ENCODE peak calls at places on chromosomes 5 and 9, in ten cellular contexts. One of them, this sample, is unnamed.

GRCh38 chr9:116219686-116220085 is 66.1 kb downstream of the PAPPA start:
- DNase-seq in HepG2: no peak
- DNase-seq in A549: no peak
- DNase-seq in NB4: no peak
- DNase-seq in GM12891: no peak
- DNase-seq in lower leg skin: no peak
- DNase-seq in body of pancreas: peak
- DNase-seq in HCT116: no peak
- DNase-seq in transverse colon: no peak
- DNase-seq in sigmoid colon: no peak
- DNase-seq in this sample: peak

GRCh38 chr5:119275146-119275872 is 80.5 kb upstream of the TNFAIP8 start:
- DNase-seq in HepG2: no peak
- DNase-seq in A549: no peak
- DNase-seq in NB4: peak
- DNase-seq in GM12891: no peak
- DNase-seq in lower leg skin: no peak
- DNase-seq in body of pancreas: no peak
- DNase-seq in HCT116: peak
- DNase-seq in transverse colon: no peak
- DNase-seq in sigmoid colon: no peak
- DNase-seq in this sample: no peak

GRCh38 chr5:68122439-68122906 is 93.1 kb upstream of the PIK3R1 start:
- DNase-seq in HepG2: no peak
- DNase-seq in A549: no peak
- DNase-seq in NB4: no peak
- DNase-seq in GM12891: no peak
- DNase-seq in lower leg skin: no peak
- DNase-seq in body of pancreas: no peak
- DNase-seq in HCT116: no peak
- DNase-seq in transverse colon: peak
- DNase-seq in sigmoid colon: no peak
- DNase-seq in this sample: no peak

GRCh38 chr5:96053063-96053735 is 91.5 kb upstream of the ELL2 start:
- DNase-seq in HepG2: no peak
- DNase-seq in A549: no peak
- DNase-seq in NB4: no peak
- DNase-seq in GM12891: no peak
- DNase-seq in lower leg skin: no peak
- DNase-seq in body of pancreas: no peak
- DNase-seq in HCT116: no peak
- DNase-seq in transverse colon: no peak
- DNase-seq in sigmoid colon: no peak
- DNase-seq in this sample: no peak

GRCh38 chr5:23027341-23027740 is 174.2 kb upstream of the CDH12 start:
- DNase-seq in HepG2: no peak
- DNase-seq in A549: no peak
- DNase-seq in NB4: no peak
- DNase-seq in GM12891: no peak
- DNase-seq in lower leg skin: no peak
- DNase-seq in body of pancreas: no peak
- DNase-seq in HCT116: no peak
- DNase-seq in transverse colon: no peak
- DNase-seq in sigmoid colon: no peak
- DNase-seq in this sample: no peak

GRCh38 chr5:154813736-154814135 is 36.7 kb downstream of the FAXDC2 start:
- DNase-seq in HepG2: no peak
- DNase-seq in A549: no peak
- DNase-seq in NB4: no peak
- DNase-seq in GM12891: no peak
- DNase-seq in lower leg skin: no peak
- DNase-seq in body of pancreas: no peak
- DNase-seq in HCT116: no peak
- DNase-seq in transverse colon: no peak
- DNase-seq in sigmoid colon: no peak
- DNase-seq in this sample: no peak

GRCh38 chr5:124519396-124519795 is 227.0 kb downstream of the ZNF608 start:
- DNase-seq in HepG2: no peak
- DNase-seq in A549: no peak
- DNase-seq in NB4: peak
- DNase-seq in GM12891: no peak
- DNase-seq in lower leg skin: no peak
- DNase-seq in body of pancreas: peak
- DNase-seq in HCT116: no peak
- DNase-seq in transverse colon: no peak
- DNase-seq in sigmoid colon: no peak
- DNase-seq in this sample: no peak

GRCh38 chr5:158899792-158900191 is 199.9 kb downstream of the EBF1 start:
- DNase-seq in HepG2: no peak
- DNase-seq in A549: no peak
- DNase-seq in NB4: no peak
- DNase-seq in GM12891: no peak
- DNase-seq in lower leg skin: peak
- DNase-seq in body of pancreas: peak
- DNase-seq in HCT116: no peak
- DNase-seq in transverse colon: no peak
- DNase-seq in sigmoid colon: peak
- DNase-seq in this sample: no peak

GRCh38 chr5:52743012-52743411 is 44.7 kb upstream of the ITGA1 start:
- DNase-seq in HepG2: no peak
- DNase-seq in A549: no peak
- DNase-seq in NB4: no peak
- DNase-seq in GM12891: no peak
- DNase-seq in lower leg skin: no peak
- DNase-seq in body of pancreas: no peak
- DNase-seq in HCT116: no peak
- DNase-seq in transverse colon: no peak
- DNase-seq in sigmoid colon: no peak
- DNase-seq in this sample: no peak

GRCh38 chr9:135284386-135285134 is 195.0 kb upstream of the PPP1R26 start:
- DNase-seq in HepG2: no peak
- DNase-seq in A549: no peak
- DNase-seq in NB4: no peak
- DNase-seq in GM12891: no peak
- DNase-seq in lower leg skin: no peak
- DNase-seq in body of pancreas: no peak
- DNase-seq in HCT116: no peak
- DNase-seq in transverse colon: no peak
- DNase-seq in sigmoid colon: no peak
- DNase-seq in this sample: no peak
- TF ChIP-seq POLR2A in HepG2: no peak
- TF ChIP-seq POLR2A in A549: no peak
- TF ChIP-seq POLR2A in NB4: no peak
- TF ChIP-seq POLR2A in GM12891: no peak
- TF ChIP-seq POLR2A in lower leg skin: no peak
- TF ChIP-seq POLR2A in body of pancreas: no peak
- TF ChIP-seq POLR2A in HCT116: no peak
- TF ChIP-seq POLR2A in transverse colon: no peak
- TF ChIP-seq POLR2A in sigmoid colon: no peak
- TF ChIP-seq POLR2A in this sample: no peak

GRCh38 chr5:133968057-133968993 is at the start of gene C5orf15:
- DNase-seq in HepG2: peak
- DNase-seq in A549: peak
- DNase-seq in NB4: peak
- DNase-seq in GM12891: peak
- DNase-seq in lower leg skin: peak
- DNase-seq in body of pancreas: peak
- DNase-seq in HCT116: peak
- DNase-seq in transverse colon: peak
- DNase-seq in sigmoid colon: peak
- DNase-seq in this sample: peak
- TF ChIP-seq POLR2A in HepG2: peak
- TF ChIP-seq POLR2A in A549: peak
- TF ChIP-seq POLR2A in NB4: peak
- TF ChIP-seq POLR2A in GM12891: peak
- TF ChIP-seq POLR2A in lower leg skin: no peak
- TF ChIP-seq POLR2A in body of pancreas: peak
- TF ChIP-seq POLR2A in HCT116: peak
- TF ChIP-seq POLR2A in transverse colon: peak
- TF ChIP-seq POLR2A in sigmoid colon: peak
- TF ChIP-seq POLR2A in this sample: peak

GRCh38 chr5:43007911-43008368 is 32.2 kb downstream of the ANXA2R start:
- DNase-seq in HepG2: peak
- DNase-seq in A549: peak
- DNase-seq in NB4: peak
- DNase-seq in GM12891: peak
- DNase-seq in lower leg skin: peak
- DNase-seq in body of pancreas: peak
- DNase-seq in HCT116: no peak
- DNase-seq in transverse colon: peak
- DNase-seq in sigmoid colon: peak
- DNase-seq in this sample: peak

GRCh38 chr5:43006411-43007202 is 33.5 kb downstream of the ANXA2R start:
- DNase-seq in HepG2: no peak
- DNase-seq in A549: no peak
- DNase-seq in NB4: no peak
- DNase-seq in GM12891: no peak
- DNase-seq in lower leg skin: no peak
- DNase-seq in body of pancreas: no peak
- DNase-seq in HCT116: no peak
- DNase-seq in transverse colon: no peak
- DNase-seq in sigmoid colon: no peak
- DNase-seq in this sample: no peak

GRCh38 chr5:43007246-43007910 is 32.7 kb downstream of the ANXA2R start:
- DNase-seq in HepG2: peak
- DNase-seq in A549: peak
- DNase-seq in NB4: peak
- DNase-seq in GM12891: peak
- DNase-seq in lower leg skin: peak
- DNase-seq in body of pancreas: peak
- DNase-seq in HCT116: no peak
- DNase-seq in transverse colon: peak
- DNase-seq in sigmoid colon: peak
- DNase-seq in this sample: peak

GRCh38 chr5:43010956-43011355 is 29.2 kb downstream of the ANXA2R start:
- DNase-seq in HepG2: no peak
- DNase-seq in A549: no peak
- DNase-seq in NB4: no peak
- DNase-seq in GM12891: no peak
- DNase-seq in lower leg skin: no peak
- DNase-seq in body of pancreas: no peak
- DNase-seq in HCT116: no peak
- DNase-seq in transverse colon: no peak
- DNase-seq in sigmoid colon: no peak
- DNase-seq in this sample: no peak

GRCh38 chr5:43008369-43009158 is 31.6 kb downstream of the ANXA2R start:
- DNase-seq in HepG2: peak
- DNase-seq in A549: peak
- DNase-seq in NB4: peak
- DNase-seq in GM12891: no peak
- DNase-seq in lower leg skin: peak
- DNase-seq in body of pancreas: peak
- DNase-seq in HCT116: peak
- DNase-seq in transverse colon: peak
- DNase-seq in sigmoid colon: peak
- DNase-seq in this sample: peak
- TF ChIP-seq POLR2A in HepG2: peak
- TF ChIP-seq POLR2A in A549: peak
- TF ChIP-seq POLR2A in NB4: peak
- TF ChIP-seq POLR2A in GM12891: peak
- TF ChIP-seq POLR2A in lower leg skin: no peak
- TF ChIP-seq POLR2A in body of pancreas: peak
- TF ChIP-seq POLR2A in HCT116: no peak
- TF ChIP-seq POLR2A in transverse colon: peak
- TF ChIP-seq POLR2A in sigmoid colon: peak
- TF ChIP-seq POLR2A in this sample: no peak

DNA sequence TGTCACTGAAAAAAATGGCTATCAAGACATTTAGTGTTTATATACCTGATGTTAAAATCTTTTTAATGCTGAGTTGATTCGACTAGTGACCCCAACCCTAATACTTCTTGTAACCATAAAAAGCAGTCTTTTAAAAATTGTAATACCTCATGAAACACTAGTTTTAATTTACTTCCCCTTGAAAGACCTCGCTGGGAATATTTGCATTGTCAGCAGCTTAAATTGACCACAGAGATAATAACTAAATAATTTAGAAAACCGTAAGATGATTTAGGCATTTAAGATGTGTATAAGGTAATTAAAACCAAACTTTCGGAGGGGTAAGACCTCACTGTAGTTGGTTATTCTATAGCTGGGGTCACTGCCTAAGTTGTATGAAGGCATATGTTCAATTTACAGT is 89.8 kb downstream of the FGF10 start:
- DNase-seq in HepG2: no peak
- DNase-seq in A549: no peak
- DNase-seq in NB4: no peak
- DNase-seq in GM12891: no peak
- DNase-seq in lower leg skin: no peak
- DNase-seq in body of pancreas: no peak
- DNase-seq in HCT116: no peak
- DNase-seq in transverse colon: no peak
- DNase-seq in sigmoid colon: no peak
- DNase-seq in this sample: no peak
- TF ChIP-seq POLR2A in HepG2: no peak
- TF ChIP-seq POLR2A in A549: no peak
- TF ChIP-seq POLR2A in NB4: no peak
- TF ChIP-seq POLR2A in GM12891: no peak
- TF ChIP-seq POLR2A in lower leg skin: no peak
- TF ChIP-seq POLR2A in body of pancreas: no peak
- TF ChIP-seq POLR2A in HCT116: no peak
- TF ChIP-seq POLR2A in transverse colon: no peak
- TF ChIP-seq POLR2A in sigmoid colon: no peak
- TF ChIP-seq POLR2A in this sample: no peak

This sample was measured in erythroblast.